ENCODE peak calls at places on chromosomes 16 and 17, in four cellular contexts. Y is AG09309; U is CD8-positive, alpha-beta memory T cell; K is NCI-H1436. H is an unnamed sample.

GRCh38 chr16:68869492-68870084 is 26.3 kb downstream of the TANGO6 start:
- DNase-seq in K (no peak), U (no peak), Y (no peak), H (no peak)

GRCh38 chr16:80580109-80580832 is 39.5 kb downstream of the DYNLRB2 start:
- DNase-seq in U (peak), Y (no peak), K (no peak), H (no peak)

GRCh38 chr17:28701987-28702751 is 9.5 kb downstream of the PROCA1 start:
- DNase-seq in K (no peak), U (no peak), Y (no peak), H (no peak)

GRCh38 chr16:84876873-84877606 is 57.3 kb downstream of the CRISPLD2 start:
- DNase-seq in Y (no peak), U (no peak), K (no peak), H (no peak)

GRCh38 chr17:58319181-58320162 is 9.1 kb downstream of the TSPOAP1 start:
- DNase-seq in K (no peak), U (no peak), Y (no peak), H (peak)

GRCh38 chr17:50682938-50683337 is 24.8 kb downstream of the ANKRD40 start:
- DNase-seq in U (no peak), Y (no peak), K (no peak), H (no peak)

GRCh38 chr16:57999366-57999970 is 1.0 kb downstream of the ZNF319 start:
- DNase-seq in Y (no peak), K (no peak), U (no peak), H (peak)

GRCh38 chr17:38750312-38751121 is 2.0 kb upstream of the PSMB3 start:
- DNase-seq in Y (no peak), K (peak), U (no peak), H (no peak)

GRCh38 chr16:11439790-11440656 is 94.8 kb downstream of the RMI2 start:
- DNase-seq in U (no peak), K (no peak), Y (no peak), H (no peak)

GRCh38 chr16:64234200-64234599 is 887.7 kb downstream of the CDH11 start:
- DNase-seq in U (no peak), K (no peak), Y (no peak), H (no peak)

GRCh38 chr17:31374083-31374447 is 17.4 kb upstream of the RAB11FIP4 start:
- DNase-seq in U (no peak), Y (no peak), K (no peak), H (no peak)

GRCh38 chr17:38510424-38511125 is 82.3 kb downstream of the ARHGAP23 start:
- DNase-seq in K (no peak), U (no peak), Y (no peak), H (no peak)

GRCh38 chr17:76706817-76707216 is 3.9 kb downstream of the MXRA7 start:
- DNase-seq in K (no peak), Y (no peak), U (no peak), H (no peak)

GRCh38 chr17:43927101-43927935 is 15.0 kb downstream of the PPY start:
- DNase-seq in U (no peak), Y (no peak), K (no peak), H (no peak)

GRCh38 chr16:8869212-8869987 is 594 bp upstream of the CARHSP1 start:
- DNase-seq in U (no peak), K (no peak), Y (no peak), H (no peak)

GRCh38 chr16:79847101-79847500 is 246.6 kb upstream of the MAF start:
- DNase-seq in U (no peak), Y (no peak), K (no peak), H (no peak)

GRCh38 chr17:70642059-70642458 is 472.7 kb downstream of the KCNJ2 start:
- DNase-seq in K (no peak), Y (no peak), U (no peak), H (no peak)

GRCh38 chr16:56956756-56957155 is 5.0 kb upstream of the CETP start:
- DNase-seq in K (no peak), U (no peak), Y (no peak), H (no peak)

GRCh38 chr17:66676421-66676820 is 158.5 kb upstream of the CACNG5 start:
- DNase-seq in U (no peak), Y (no peak), K (no peak), H (peak)

GRCh38 chr16:56764835-56765234 is 34.9 kb downstream of the NUP93 start:
- DNase-seq in U (no peak), K (no peak), Y (no peak), H (no peak)

GRCh38 chr17:36849871-36850348 is 87.4 kb upstream of the LHX1 start:
- DNase-seq in U (no peak), K (no peak), Y (peak), H (no peak)

GRCh38 chr17:35577826-35578194 is 561 bp downstream of the PEX12 start:
- DNase-seq in K (no peak), U (no peak), Y (no peak), H (no peak)

GRCh38 chr16:48558269-48558915 is 51.6 kb downstream of the N4BP1 start:
- DNase-seq in U (no peak), Y (peak), K (no peak), H (no peak)

GRCh38 chr16:53756329-53756996 is 52.5 kb downstream of the FTO start:
- DNase-seq in U (no peak), Y (no peak), K (no peak), H (no peak)

GRCh38 chr16:8571061-8571596 is 19.2 kb downstream of the TMEM114 start:
- DNase-seq in Y (no peak), K (no peak), U (no peak), H (no peak)

GRCh38 chr17:50835563-50836231 is at the start of gene WFIKKN2:
- DNase-seq in K (no peak), Y (no peak), U (no peak), H (no peak)

GRCh38 chr17:7119314-7119713 is 4.7 kb upstream of the ASGR2 start:
- DNase-seq in U (no peak), Y (no peak), K (no peak), H (no peak)

GRCh38 chr17:19347323-19348080 is 15.0 kb downstream of the B9D1 start:
- DNase-seq in Y (no peak), K (no peak), U (no peak), H (no peak)

GRCh38 chr16:87448866-87449265 is 44.0 kb downstream of the ZCCHC14 start:
- DNase-seq in Y (no peak), U (no peak), K (no peak), H (no peak)

GRCh38 chr17:77901476-77901875 is 57.0 kb upstream of the TNRC6C start:
- DNase-seq in U (no peak), Y (no peak), K (no peak), H (no peak)

GRCh38 chr16:87648698-87649487 is 46.6 kb downstream of the JPH3 start:
- DNase-seq in U (no peak), Y (no peak), K (no peak), H (no peak)

GRCh38 chr17:6555331-6556120 is 829 bp downstream of the PITPNM3 start:
- DNase-seq in Y (no peak), U (no peak), K (no peak), H (peak)

GRCh38 chr17:68318103-68318991 is 27.1 kb downstream of the ARSG start:
- DNase-seq in U (no peak), K (no peak), Y (peak), H (no peak)

GRCh38 chr16:31093132-31093703 is 1.4 kb downstream of the VKORC1 start:
- DNase-seq in U (no peak), K (no peak), Y (no peak), H (no peak)

GRCh38 chr17:888998-889401 is 90.6 kb downstream of the NXN start:
- DNase-seq in U (no peak), Y (no peak), K (no peak), H (no peak)

GRCh38 chr16:55495616-55496289 is 13.1 kb upstream of the LPCAT2 start:
- DNase-seq in Y (peak), U (no peak), K (no peak), H (no peak)

GRCh38 chr17:35733366-35733765 is 1.9 kb downstream of the RASL10B start:
- DNase-seq in Y (no peak), K (no peak), U (no peak), H (no peak)

H was measured in lower lobe of right lung.